ENCODE peak calls at places on chromosomes 6 and 20, in seven cellular contexts. I is testis, A is adrenal gland, Y is heart left ventricle, L is tibial nerve, F is pancreas, R is ovary. C is an unnamed sample. For H3K4me1, the result is how much of the 10 kb centered on the place peaks cover.

GRCh38 chr6:136173519-136174507 is 76.3 kb downstream of the MTFR2 start:
- DNase-seq in A (peak), R (peak), L (no peak), Y (peak), F (no peak), I (no peak), C (peak)

GRCh38 chr20:30489604-30490003 is 767.9 kb upstream of the DEFB115 start:
- DNase-seq in Y (no peak), R (no peak), L (no peak), A (no peak), F (no peak), I (no peak), C (no peak)

GRCh38 chr6:16766836-16767745 is 5.8 kb upstream of the ATXN1 start:
- DNase-seq in A (no peak), F (no peak), R (no peak), Y (no peak), I (no peak), L (no peak), C (no peak)

GRCh38 chr6:21386744-21387143 is 206.8 kb upstream of the SOX4 start:
- DNase-seq in R (no peak), L (no peak), Y (no peak), A (no peak), F (no peak), I (no peak), C (no peak)

GRCh38 chr6:151765444-151765886 is 42.0 kb upstream of the ESR1 start:
- DNase-seq in Y (peak), R (no peak), I (peak), F (no peak), L (no peak), A (peak), C (peak)

GRCh38 chr20:33305591-33306057 is 22.6 kb downstream of the BPIFB1 start:
- DNase-seq in Y (no peak), F (no peak), A (no peak), R (no peak), I (no peak), L (no peak), C (no peak)

GRCh38 chr6:157946865-157947532 is 34.7 kb upstream of the SYNJ2 start:
- DNase-seq in Y (no peak), L (no peak), I (peak), F (no peak), R (no peak), A (no peak), C (no peak)

GRCh38 chr6:27178001-27178730 is 69.3 kb upstream of the PRSS16 start:
- DNase-seq in A (peak), F (peak), R (peak), Y (peak), L (peak), I (peak), C (peak)

GRCh38 chr20:208937-209566 is 18.0 kb upstream of the DEFB129 start:
- DNase-seq in I (no peak), A (peak), Y (no peak), L (no peak), R (no peak), F (no peak), C (peak)

GRCh38 chr6:56757585-56757984 is 114.9 kb upstream of the DST start:
- DNase-seq in L (no peak), Y (no peak), F (no peak), I (no peak), R (no peak), A (peak), C (no peak)

GRCh38 chr20:4465855-4466545 is 255.7 kb upstream of the PRND start:
- DNase-seq in L (no peak), R (no peak), A (no peak), Y (no peak), F (no peak), I (no peak), C (no peak)

GRCh38 chr20:62479218-62479617 is 3.4 kb upstream of the GATA5 start:
- DNase-seq in Y (no peak), R (no peak), I (no peak), L (no peak), A (peak), F (no peak), C (no peak)

GRCh38 chr6:38078671-38079070 is 259.1 kb downstream of the ZFAND3 start:
- DNase-seq in L (no peak), F (no peak), Y (no peak), R (no peak), A (no peak), I (no peak), C (no peak)

GRCh38 chr20:48683467-48684175 is 144.2 kb downstream of the PREX1 start:
- DNase-seq in Y (no peak), R (no peak), I (no peak), A (no peak), F (no peak), L (no peak), C (no peak)

GRCh38 chr20:48681882-48682426 is 145.8 kb downstream of the PREX1 start:
- DNase-seq in I (no peak), L (no peak), Y (no peak), R (no peak), F (no peak), A (no peak), C (no peak)

GRCh38 chr20:48681201-48681881 is 146.5 kb downstream of the PREX1 start:
- DNase-seq in I (no peak), R (no peak), F (no peak), Y (no peak), L (no peak), A (no peak), C (no peak)

GRCh38 chr20:48684501-48685041 is 143.2 kb downstream of the PREX1 start:
- DNase-seq in R (no peak), F (peak), A (peak), I (no peak), Y (no peak), L (no peak), C (no peak)

GRCh38 chr20:48682529-48683385 is 145.0 kb downstream of the PREX1 start:
- DNase-seq in R (peak), Y (peak), A (peak), I (peak), F (peak), L (peak), C (peak)
- H3K4me1 ChIP-seq in R (under half), Y (half or more), A (under half), I (under half), F (under half), L (under half), C (half or more)

DNA sequence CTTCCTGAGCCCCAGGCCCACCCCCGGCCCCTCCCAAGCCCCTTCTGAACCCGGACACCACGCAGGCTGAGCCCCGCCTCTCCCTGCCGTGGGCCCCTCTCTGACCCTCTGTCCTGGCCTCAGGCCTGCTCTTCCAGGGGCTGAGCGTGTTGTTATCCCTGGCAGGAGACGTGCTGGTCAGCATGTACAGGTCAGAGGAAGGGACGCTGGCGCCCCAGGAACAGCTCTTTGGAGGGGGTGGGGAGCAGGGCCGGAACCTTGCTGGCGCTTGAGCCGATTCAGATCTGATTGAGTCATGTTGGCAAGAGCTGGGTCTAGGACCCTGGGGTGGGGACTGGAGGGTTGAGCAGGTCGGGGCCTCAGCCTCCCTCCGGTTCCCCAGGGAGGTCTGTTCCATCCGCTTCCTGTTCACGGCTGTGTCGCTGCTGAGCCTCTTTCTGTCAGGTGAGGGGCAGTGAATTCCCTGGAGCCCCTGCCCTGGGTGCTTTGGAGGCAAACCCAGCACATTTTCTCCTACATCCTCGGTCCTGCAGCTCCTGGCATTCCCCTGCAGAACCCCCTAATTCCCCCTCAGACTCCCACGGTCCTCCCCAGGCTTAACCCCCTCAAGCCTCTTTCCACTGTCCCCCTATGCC is 1.9 kb downstream of the SPAG4 start:
- DNase-seq in R (peak), Y (peak), I (peak), A (peak), F (peak), L (no peak), C (peak)
- TF ChIP-seq CTCF in R (peak), Y (no peak), I (peak), A (peak), F (no peak), L (peak), C (peak)

GRCh38 chr20:10636326-10636818 is 37.4 kb downstream of the JAG1 start:
- DNase-seq in L (no peak), R (no peak), F (no peak), A (no peak), Y (no peak), I (no peak), C (no peak)

GRCh38 chr20:10634190-10634589 is 39.6 kb downstream of the JAG1 start:
- DNase-seq in R (no peak), F (no peak), A (no peak), I (no peak), L (no peak), Y (no peak), C (no peak)

GRCh38 chr20:10634683-10635411 is 39.0 kb downstream of the JAG1 start:
- DNase-seq in L (no peak), Y (no peak), A (no peak), F (no peak), I (no peak), R (no peak), C (no peak)

GRCh38 chr20:10637062-10637559 is 36.7 kb downstream of the JAG1 start:
- DNase-seq in L (no peak), R (peak), A (no peak), I (no peak), F (no peak), Y (no peak), C (no peak)

GRCh38 chr20:10635476-10636208 is 38.2 kb downstream of the JAG1 start:
- DNase-seq in A (no peak), R (no peak), Y (no peak), F (no peak), I (no peak), L (no peak), C (no peak)
- H3K4me1 ChIP-seq in A (under half), R (under half), Y (half or more), F (under half), I (under half), L (under half), C (under half)

GRCh38 chr6:43495409-43495941 is 14.7 kb downstream of the LRRC73 start:
- DNase-seq in L (no peak), F (no peak), A (no peak), I (no peak), Y (no peak), R (no peak), C (no peak)
- TF ChIP-seq CTCF in L (no peak), F (no peak), A (no peak), I (no peak), Y (no peak), R (no peak), C (peak)

DNA sequence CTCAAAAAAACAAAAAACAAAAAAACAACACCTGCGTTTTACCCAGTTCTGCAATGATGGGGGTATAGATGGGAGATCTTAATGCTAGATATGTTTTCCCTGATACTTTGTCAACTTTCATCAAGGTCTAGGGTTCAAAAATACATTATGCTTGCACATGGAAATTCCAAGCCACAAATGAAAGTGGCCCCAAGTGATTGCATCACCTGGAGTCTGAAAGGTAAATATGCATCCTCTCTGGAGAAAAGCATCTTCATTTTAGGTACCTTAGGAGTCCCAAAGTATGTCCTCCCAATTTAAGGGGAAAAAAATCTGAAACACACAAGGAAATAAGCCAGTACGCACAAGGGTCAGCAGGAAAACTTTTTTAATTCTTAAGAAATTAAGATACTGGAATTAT is 12.6 kb upstream of the ZC3H12D start:
- DNase-seq in A (no peak), F (no peak), L (no peak), R (no peak), Y (no peak), I (no peak), C (no peak)
- H3K4me1 ChIP-seq in A (under half), F (under half), L (under half), R (under half), Y (under half), I (under half), C (under half)

GRCh38 chr20:50191065-50191565 is 485 bp downstream of the CEBPB start:
- DNase-seq in F (peak), R (no peak), I (peak), L (peak), A (peak), Y (peak), C (peak)
- TF ChIP-seq CTCF in F (no peak), R (no peak), I (no peak), L (no peak), A (no peak), Y (no peak), C (no peak)